ENCODE peak calls at places on chromosomes 11 and 22, in ten cellular contexts. One of them, this sample, is unnamed.

GRCh38 chr11:34358666-34359547 is 1.1 kb upstream of the ABTB2 start:
- DNase-seq in PC-3: peak; percentile 83
- DNase-seq in psoas muscle: peak; percentile 69
- DNase-seq in Panc1: peak; percentile 62
- DNase-seq in tibial artery: peak; percentile 93
- DNase-seq in lung: peak; percentile 77
- DNase-seq in pancreas: peak; percentile 75
- DNase-seq in OCI-LY7: peak; percentile 80
- DNase-seq in body of pancreas: peak; percentile 81
- DNase-seq in neural progenitor cell: peak; percentile 83
- DNase-seq in this sample: peak; percentile 59

GRCh38 chr22:49574205-49574604 is 253.5 kb downstream of the BRD1 start:
- DNase-seq in PC-3: no peak
- DNase-seq in psoas muscle: no peak
- DNase-seq in Panc1: no peak
- DNase-seq in tibial artery: peak; percentile 55
- DNase-seq in lung: no peak
- DNase-seq in pancreas: no peak
- DNase-seq in OCI-LY7: no peak
- DNase-seq in body of pancreas: no peak
- DNase-seq in neural progenitor cell: no peak
- DNase-seq in this sample: no peak

GRCh38 chr11:798093-798713 is at the start of gene SLC25A22:
- DNase-seq in PC-3: peak; percentile 84
- DNase-seq in psoas muscle: peak; percentile 83
- DNase-seq in Panc1: no peak
- DNase-seq in tibial artery: peak; percentile 82
- DNase-seq in lung: peak; percentile 79
- DNase-seq in pancreas: peak; percentile 87
- DNase-seq in OCI-LY7: peak; percentile 88
- DNase-seq in body of pancreas: peak; percentile 85
- DNase-seq in neural progenitor cell: peak; percentile 93
- DNase-seq in this sample: peak; percentile 77

GRCh38 chr22:24200616-24201212 is 19.4 kb downstream of the SUSD2 start:
- DNase-seq in PC-3: peak; percentile 65
- DNase-seq in psoas muscle: no peak
- DNase-seq in Panc1: no peak
- DNase-seq in tibial artery: no peak
- DNase-seq in lung: no peak
- DNase-seq in pancreas: no peak
- DNase-seq in OCI-LY7: no peak
- DNase-seq in body of pancreas: no peak
- DNase-seq in neural progenitor cell: no peak
- DNase-seq in this sample: no peak

GRCh38 chr11:120890921-120891320 is 133.0 kb upstream of the TBCEL start:
- DNase-seq in PC-3: no peak
- DNase-seq in psoas muscle: no peak
- DNase-seq in Panc1: no peak
- DNase-seq in tibial artery: no peak
- DNase-seq in lung: no peak
- DNase-seq in pancreas: no peak
- DNase-seq in OCI-LY7: no peak
- DNase-seq in body of pancreas: no peak
- DNase-seq in neural progenitor cell: no peak
- DNase-seq in this sample: no peak

GRCh38 chr11:66823700-66824099 is 19.5 kb upstream of the RCE1 start:
- DNase-seq in PC-3: no peak
- DNase-seq in psoas muscle: no peak
- DNase-seq in Panc1: no peak
- DNase-seq in tibial artery: no peak
- DNase-seq in lung: no peak
- DNase-seq in pancreas: no peak
- DNase-seq in OCI-LY7: no peak
- DNase-seq in body of pancreas: no peak
- DNase-seq in neural progenitor cell: no peak
- DNase-seq in this sample: no peak

GRCh38 chr11:40130427-40130826 is 1329.0 kb downstream of the LRRC4C start:
- DNase-seq in PC-3: peak; percentile 6
- DNase-seq in psoas muscle: no peak
- DNase-seq in Panc1: no peak
- DNase-seq in tibial artery: no peak
- DNase-seq in lung: no peak
- DNase-seq in pancreas: no peak
- DNase-seq in OCI-LY7: no peak
- DNase-seq in body of pancreas: no peak
- DNase-seq in neural progenitor cell: peak; percentile 72
- DNase-seq in this sample: no peak

GRCh38 chr11:30786392-30787120 is 200.4 kb upstream of the MPPED2 start:
- DNase-seq in PC-3: no peak
- DNase-seq in psoas muscle: no peak
- DNase-seq in Panc1: no peak
- DNase-seq in tibial artery: no peak
- DNase-seq in lung: no peak
- DNase-seq in pancreas: no peak
- DNase-seq in OCI-LY7: no peak
- DNase-seq in body of pancreas: no peak
- DNase-seq in neural progenitor cell: no peak
- DNase-seq in this sample: no peak

GRCh38 chr11:95066721-95067041 is at the start of gene SRSF8:
- DNase-seq in PC-3: no peak
- DNase-seq in psoas muscle: no peak
- DNase-seq in Panc1: no peak
- DNase-seq in tibial artery: no peak
- DNase-seq in lung: no peak
- DNase-seq in pancreas: no peak
- DNase-seq in OCI-LY7: no peak
- DNase-seq in body of pancreas: no peak
- DNase-seq in neural progenitor cell: no peak
- DNase-seq in this sample: no peak

GRCh38 chr11:131584694-131585592 is 214.5 kb downstream of the NTM start:
- DNase-seq in PC-3: no peak
- DNase-seq in psoas muscle: no peak
- DNase-seq in Panc1: no peak
- DNase-seq in tibial artery: no peak
- DNase-seq in lung: no peak
- DNase-seq in pancreas: no peak
- DNase-seq in OCI-LY7: peak; percentile 4
- DNase-seq in body of pancreas: no peak
- DNase-seq in neural progenitor cell: peak; percentile 64
- DNase-seq in this sample: peak; percentile 96

GRCh38 chr11:76236092-76237026 is 30.1 kb upstream of the WNT11 start:
- DNase-seq in PC-3: peak; percentile 56
- DNase-seq in psoas muscle: peak; percentile 71
- DNase-seq in Panc1: no peak
- DNase-seq in tibial artery: no peak
- DNase-seq in lung: no peak
- DNase-seq in pancreas: no peak
- DNase-seq in OCI-LY7: no peak
- DNase-seq in body of pancreas: peak; percentile 63
- DNase-seq in neural progenitor cell: peak; percentile 93
- DNase-seq in this sample: peak; percentile 64

GRCh38 chr22:38824587-38824986 is 19.2 kb downstream of the NPTXR start:
- DNase-seq in PC-3: peak; percentile 67
- DNase-seq in psoas muscle: peak; percentile 37
- DNase-seq in Panc1: no peak
- DNase-seq in tibial artery: no peak
- DNase-seq in lung: peak; percentile 41
- DNase-seq in pancreas: peak; percentile 58
- DNase-seq in OCI-LY7: peak; percentile 61
- DNase-seq in body of pancreas: peak; percentile 63
- DNase-seq in neural progenitor cell: peak; percentile 94
- DNase-seq in this sample: no peak

GRCh38 chr22:36874731-36875130 is 13.9 kb downstream of the NCF4 start:
- DNase-seq in PC-3: no peak
- DNase-seq in psoas muscle: no peak
- DNase-seq in Panc1: no peak
- DNase-seq in tibial artery: no peak
- DNase-seq in lung: no peak
- DNase-seq in pancreas: no peak
- DNase-seq in OCI-LY7: no peak
- DNase-seq in body of pancreas: no peak
- DNase-seq in neural progenitor cell: no peak
- DNase-seq in this sample: no peak

GRCh38 chr11:1749787-1750351 is 526 bp downstream of the IFITM10 start:
- DNase-seq in PC-3: peak; percentile 45
- DNase-seq in psoas muscle: no peak
- DNase-seq in Panc1: no peak
- DNase-seq in tibial artery: peak; percentile 91
- DNase-seq in lung: no peak
- DNase-seq in pancreas: no peak
- DNase-seq in OCI-LY7: no peak
- DNase-seq in body of pancreas: no peak
- DNase-seq in neural progenitor cell: no peak
- DNase-seq in this sample: no peak

GRCh38 chr11:16030664-16031063 is 325.7 kb downstream of the SOX6 start:
- DNase-seq in PC-3: no peak
- DNase-seq in psoas muscle: no peak
- DNase-seq in Panc1: no peak
- DNase-seq in tibial artery: no peak
- DNase-seq in lung: no peak
- DNase-seq in pancreas: no peak
- DNase-seq in OCI-LY7: no peak
- DNase-seq in body of pancreas: no peak
- DNase-seq in neural progenitor cell: no peak
- DNase-seq in this sample: no peak

GRCh38 chr22:24525416-24526037 is 29.4 kb downstream of the GUCD1 start:
- DNase-seq in PC-3: peak; percentile 62
- DNase-seq in psoas muscle: peak; percentile 78
- DNase-seq in Panc1: peak; percentile 58
- DNase-seq in tibial artery: peak; percentile 81
- DNase-seq in lung: peak; percentile 85
- DNase-seq in pancreas: peak; percentile 82
- DNase-seq in OCI-LY7: peak; percentile 88
- DNase-seq in body of pancreas: peak; percentile 84
- DNase-seq in neural progenitor cell: peak; percentile 67
- DNase-seq in this sample: peak; percentile 68

GRCh38 chr11:78039391-78039918 is 16.4 kb upstream of the KCTD14 start:
- DNase-seq in PC-3: no peak
- DNase-seq in psoas muscle: no peak
- DNase-seq in Panc1: no peak
- DNase-seq in tibial artery: no peak
- DNase-seq in lung: no peak
- DNase-seq in pancreas: no peak
- DNase-seq in OCI-LY7: no peak
- DNase-seq in body of pancreas: no peak
- DNase-seq in neural progenitor cell: no peak
- DNase-seq in this sample: no peak
- H3K27ac ChIP-seq in PC-3: peak overlapping the region; percentile 88
- H3K27ac ChIP-seq in psoas muscle: peak overlapping the region; percentile 73
- H3K27ac ChIP-seq in Panc1: peak overlapping the region; percentile 81
- H3K27ac ChIP-seq in tibial artery: peak overlapping the region; percentile 72
- H3K27ac ChIP-seq in lung: no peak overlapping the region
- H3K27ac ChIP-seq in pancreas: peak overlapping the region; percentile 73
- H3K27ac ChIP-seq in OCI-LY7: no peak overlapping the region
- H3K27ac ChIP-seq in body of pancreas: peak overlapping the region; percentile 32
- H3K27ac ChIP-seq in neural progenitor cell: no peak overlapping the region
- H3K27ac ChIP-seq in this sample: peak overlapping the region; percentile 18

GRCh38 chr11:58787903-58788302 is 56.2 kb upstream of the GLYAT start:
- DNase-seq in PC-3: peak; percentile 80
- DNase-seq in psoas muscle: no peak
- DNase-seq in Panc1: no peak
- DNase-seq in tibial artery: no peak
- DNase-seq in lung: no peak
- DNase-seq in pancreas: no peak
- DNase-seq in OCI-LY7: no peak
- DNase-seq in body of pancreas: no peak
- DNase-seq in neural progenitor cell: no peak
- DNase-seq in this sample: no peak

GRCh38 chr11:58786693-58787092 is 55.0 kb upstream of the GLYAT start:
- DNase-seq in PC-3: no peak
- DNase-seq in psoas muscle: no peak
- DNase-seq in Panc1: no peak
- DNase-seq in tibial artery: no peak
- DNase-seq in lung: no peak
- DNase-seq in pancreas: no peak
- DNase-seq in OCI-LY7: no peak
- DNase-seq in body of pancreas: no peak
- DNase-seq in neural progenitor cell: no peak
- DNase-seq in this sample: no peak

GRCh38 chr11:58784995-58785394 is 53.3 kb upstream of the GLYAT start:
- DNase-seq in PC-3: no peak
- DNase-seq in psoas muscle: no peak
- DNase-seq in Panc1: no peak
- DNase-seq in tibial artery: no peak
- DNase-seq in lung: no peak
- DNase-seq in pancreas: no peak
- DNase-seq in OCI-LY7: no peak
- DNase-seq in body of pancreas: no peak
- DNase-seq in neural progenitor cell: no peak
- DNase-seq in this sample: no peak

GRCh38 chr11:58788355-58789023 is 56.0 kb downstream of the GLYATL2 start:
- DNase-seq in PC-3: peak; percentile 91
- DNase-seq in psoas muscle: no peak
- DNase-seq in Panc1: peak; percentile 43
- DNase-seq in tibial artery: no peak
- DNase-seq in lung: peak; percentile 45
- DNase-seq in pancreas: peak; percentile 65
- DNase-seq in OCI-LY7: peak; percentile 66
- DNase-seq in body of pancreas: peak; percentile 67
- DNase-seq in neural progenitor cell: peak; percentile 57
- DNase-seq in this sample: no peak
- TF ChIP-seq CTCF in PC-3: peak; percentile 98
- TF ChIP-seq CTCF in psoas muscle: peak; percentile 33
- TF ChIP-seq CTCF in Panc1: peak; percentile 89
- TF ChIP-seq CTCF in tibial artery: peak; percentile 26
- TF ChIP-seq CTCF in lung: peak; percentile 34
- TF ChIP-seq CTCF in pancreas: peak; percentile 53
- TF ChIP-seq CTCF in OCI-LY7: peak; percentile 92
- TF ChIP-seq CTCF in body of pancreas: peak; percentile 39
- TF ChIP-seq CTCF in neural progenitor cell: peak; percentile 67
- TF ChIP-seq CTCF in this sample: peak; percentile 60

GRCh38 chr11:122155765-122156527 is 39.9 kb upstream of the BLID start:
- DNase-seq in PC-3: peak; percentile 51
- DNase-seq in psoas muscle: no peak
- DNase-seq in Panc1: no peak
- DNase-seq in tibial artery: no peak
- DNase-seq in lung: no peak
- DNase-seq in pancreas: no peak
- DNase-seq in OCI-LY7: no peak
- DNase-seq in body of pancreas: no peak
- DNase-seq in neural progenitor cell: no peak
- DNase-seq in this sample: no peak
- H3K4me3 ChIP-seq in PC-3: peak overlapping the region; percentile 75
- H3K4me3 ChIP-seq in psoas muscle: peak overlapping the region; percentile 73
- H3K4me3 ChIP-seq in Panc1: peak overlapping the region; percentile 73
- H3K4me3 ChIP-seq in tibial artery: peak overlapping the region; percentile 16
- H3K4me3 ChIP-seq in lung: no peak overlapping the region
- H3K4me3 ChIP-seq in pancreas: no peak overlapping the region
- H3K4me3 ChIP-seq in OCI-LY7: no peak overlapping the region
- H3K4me3 ChIP-seq in body of pancreas: no peak overlapping the region
- H3K4me3 ChIP-seq in neural progenitor cell: no peak overlapping the region
- H3K4me3 ChIP-seq in this sample: peak overlapping the region; percentile 71

DNA sequence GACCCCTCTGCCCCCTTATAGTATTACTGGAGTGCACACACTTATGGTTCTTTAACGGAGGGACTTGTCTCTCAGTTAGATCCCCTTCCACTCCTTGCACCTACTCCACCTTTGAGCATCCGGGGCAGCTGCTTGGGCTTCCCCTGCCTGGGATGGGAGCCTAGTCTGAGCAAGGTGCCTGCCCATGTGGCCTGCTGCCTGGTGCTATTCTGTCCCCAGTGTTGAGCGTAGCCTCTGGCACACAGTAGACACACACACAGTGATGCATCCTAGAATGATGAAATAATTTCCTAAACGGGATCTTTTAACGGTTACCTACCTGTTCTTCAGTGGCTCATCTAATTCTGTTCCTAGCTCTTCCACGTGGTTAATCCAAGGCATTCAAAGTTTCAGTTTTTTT is 22.4 kb downstream of the PPFIA1 start:
- DNase-seq in PC-3: no peak
- DNase-seq in psoas muscle: no peak
- DNase-seq in Panc1: no peak
- DNase-seq in tibial artery: no peak
- DNase-seq in lung: no peak
- DNase-seq in pancreas: no peak
- DNase-seq in OCI-LY7: no peak
- DNase-seq in body of pancreas: no peak
- DNase-seq in neural progenitor cell: no peak
- DNase-seq in this sample: no peak
- H3K27ac ChIP-seq in PC-3: no peak overlapping the region
- H3K27ac ChIP-seq in psoas muscle: no peak overlapping the region
- H3K27ac ChIP-seq in Panc1: no peak overlapping the region
- H3K27ac ChIP-seq in tibial artery: no peak overlapping the region
- H3K27ac ChIP-seq in lung: no peak overlapping the region
- H3K27ac ChIP-seq in pancreas: no peak overlapping the region
- H3K27ac ChIP-seq in OCI-LY7: no peak overlapping the region
- H3K27ac ChIP-seq in body of pancreas: no peak overlapping the region
- H3K27ac ChIP-seq in neural progenitor cell: no peak overlapping the region
- H3K27ac ChIP-seq in this sample: no peak overlapping the region

This sample was measured in dorsolateral prefrontal cortex.